ENCODE peak calls at places on chromosome 22, in four cellular contexts. S is neuronal stem cell, G is pancreas, O is adrenal gland. H is an unnamed sample.

GRCh38 chr22:27474711-27475547 is 326.6 kb downstream of the MN1 start:
- DNase-seq in G (no peak), O (peak), S (no peak), H (peak)

GRCh38 chr22:31923166-31923565 is 21.2 kb upstream of the YWHAH start:
- DNase-seq in S (no peak), O (peak), G (no peak), H (no peak)

GRCh38 chr22:36144886-36145541 is 15.5 kb downstream of the APOL3 start:
- DNase-seq in O (peak), S (peak), G (peak), H (peak)

GRCh38 chr22:50695421-50696250 is 23.0 kb downstream of the SHANK3 start:
- DNase-seq in O (no peak), G (no peak), S (no peak), H (no peak)

GRCh38 chr22:40533712-40534378 is 102.7 kb downstream of the MRTFA start:
- DNase-seq in S (no peak), O (no peak), G (no peak), H (no peak)

GRCh38 chr22:48244388-48245118 is 1482.1 kb downstream of the TBC1D22A start:
- DNase-seq in S (no peak), G (no peak), O (no peak), H (no peak)

GRCh38 chr22:38973289-38974169 is 8.6 kb upstream of the APOBEC3B start:
- DNase-seq in S (peak), G (peak), O (peak), H (no peak)

GRCh38 chr22:26485013-26485412 is 1.3 kb downstream of the SRRD start:
- DNase-seq in O (no peak), S (no peak), G (no peak), H (no peak)

GRCh38 chr22:22705328-22706100 is 61.1 kb downstream of the GGTLC2 start:
- DNase-seq in S (no peak), O (peak), G (no peak), H (no peak)

GRCh38 chr22:35470903-35471321 is 69.7 kb upstream of the RASD2 start:
- DNase-seq in O (no peak), G (no peak), S (no peak), H (no peak)

GRCh38 chr22:31595271-31595670 is 66.7 kb downstream of the PISD start:
- DNase-seq in G (no peak), O (no peak), S (no peak), H (no peak)

GRCh38 chr22:36589856-36590255 is 60.9 kb upstream of the EIF3D start:
- DNase-seq in S (no peak), G (no peak), O (no peak), H (no peak)

GRCh38 chr22:24424001-24424900 is 3.1 kb upstream of the ADORA2A start:
- DNase-seq in S (no peak), G (no peak), O (no peak), H (no peak)

GRCh38 chr22:28674121-28674563 is 5.5 kb downstream of the TTC28 start:
- DNase-seq in O (no peak), S (no peak), G (no peak), H (no peak)

GRCh38 chr22:19035474-19036228 is 86.6 kb downstream of the DGCR2 start:
- DNase-seq in G (no peak), S (peak), O (peak), H (no peak)

GRCh38 chr22:41538583-41538982 is 5.7 kb downstream of the POLR3H start:
- DNase-seq in S (no peak), G (no peak), O (no peak), H (no peak)

GRCh38 chr22:48334971-48335370 is 1492.7 kb downstream of the BRD1 start:
- DNase-seq in G (no peak), O (no peak), S (no peak), H (no peak)

GRCh38 chr22:42313204-42313603 is 42.8 kb upstream of the TCF20 start:
- DNase-seq in S (no peak), O (no peak), G (no peak), H (no peak)

GRCh38 chr22:43823353-43823908 is 11.3 kb upstream of the EFCAB6 start:
- DNase-seq in O (peak), S (no peak), G (peak), H (peak)

GRCh38 chr22:37358917-37359316 is 68.4 kb downstream of the ELFN2 start:
- DNase-seq in S (no peak), G (no peak), O (no peak), H (no peak)

GRCh38 chr22:39243443-39244072 is 1.2 kb downstream of the PDGFB start:
- DNase-seq in S (no peak), G (peak), O (no peak), H (no peak)

GRCh38 chr22:41935015-41935908 is 8.7 kb upstream of the TNFRSF13C start:
- DNase-seq in O (no peak), G (no peak), S (no peak), H (no peak)

GRCh38 chr22:38069372-38070249 is 12.4 kb downstream of the PICK1 start:
- DNase-seq in S (no peak), G (no peak), O (no peak), H (peak)

GRCh38 chr22:33919591-33920501 is at the start of gene LARGE1:
- DNase-seq in O (peak), G (peak), S (peak), H (peak)

GRCh38 chr22:44692662-44693007 is 9.4 kb upstream of the PRR5 start:
- DNase-seq in O (no peak), G (no peak), S (no peak), H (no peak)

GRCh38 chr22:38924197-38924952 is 33.0 kb upstream of the APOBEC3A start:
- DNase-seq in S (no peak), O (peak), G (peak), H (peak)

GRCh38 chr22:30500628-30501027 is 4.9 kb downstream of the SEC14L4 start:
- DNase-seq in S (no peak), G (no peak), O (no peak), H (no peak)

GRCh38 chr22:30881361-30882180 is 87.0 kb downstream of the MORC2 start:
- DNase-seq in G (peak), O (peak), S (peak), H (no peak)